ENCODE peak calls at places on chromosomes 5 and 9, in ten cellular contexts. D, L, T, R, V, J, Y, S, F and E are unnamed samples.

GRCh38 chr9:88953401-88954029 is 37.8 kb upstream of the S1PR3 start:
- DNase-seq in D (no peak), L (peak; percentile 11), T (no peak), R (no peak), V (no peak), J (no peak), Y (no peak), S (no peak), F (no peak), E (no peak)

GRCh38 chr5:1921711-1922110 is 39.0 kb upstream of the IRX4 start:
- DNase-seq in D (no peak), L (no peak), T (no peak), R (no peak), V (no peak), J (no peak), Y (no peak), S (no peak), F (no peak), E (no peak)

GRCh38 chr5:175214152-175214551 is 229.8 kb downstream of the DRD1 start:
- DNase-seq in D (no peak), L (no peak), T (no peak), R (no peak), V (no peak), J (no peak), Y (peak; percentile 85), S (no peak), F (peak; percentile 90), E (peak; percentile 54)

GRCh38 chr9:83511051-83511450 is 27.1 kb downstream of the FRMD3 start:
- DNase-seq in D (no peak), L (no peak), T (no peak), R (no peak), V (no peak), J (no peak), Y (no peak), S (no peak), F (no peak), E (no peak)

GRCh38 chr5:132238169-132238744 is 10.6 kb upstream of the P4HA2 start:
- DNase-seq in D (no peak), L (peak; percentile 29), T (no peak), R (peak; percentile 52), V (peak; percentile 80), J (peak; percentile 58), Y (no peak), S (peak; percentile 88), F (peak; percentile 82), E (peak; percentile 90)

GRCh38 chr5:81450940-81451339 is 57.0 kb upstream of the ACOT12 start:
- DNase-seq in D (no peak), L (no peak), T (no peak), R (no peak), V (no peak), J (no peak), Y (no peak), S (no peak), F (no peak), E (no peak)

GRCh38 chr9:88197016-88197415 is 58.7 kb upstream of the SPATA31C2 start:
- DNase-seq in D (no peak), L (no peak), T (no peak), R (no peak), V (no peak), J (no peak), Y (peak; percentile 23), S (no peak), F (no peak), E (no peak)

GRCh38 chr9:134136117-134136996 is 475 bp downstream of the WDR5 start:
- DNase-seq in D (peak; percentile 36), L (no peak), T (no peak), R (peak; percentile 19), V (peak; percentile 10), J (peak; percentile 12), Y (no peak), S (peak; percentile 50), F (no peak), E (no peak)

GRCh38 chr5:39760385-39761198 is 335.8 kb upstream of the DAB2 start:
- DNase-seq in D (no peak), L (peak; percentile 60), T (no peak), R (no peak), V (no peak), J (no peak), Y (peak; percentile 80), S (no peak), F (peak; percentile 68), E (peak; percentile 67)

GRCh38 chr5:142036918-142037317 is 24.1 kb upstream of the GNPDA1 start:
- DNase-seq in D (no peak), L (no peak), T (no peak), R (no peak), V (no peak), J (no peak), Y (no peak), S (no peak), F (no peak), E (no peak)

GRCh38 chr5:113059232-113059805 is 82.7 kb downstream of the DCP2 start:
- DNase-seq in D (no peak), L (no peak), T (no peak), R (no peak), V (no peak), J (no peak), Y (no peak), S (peak; percentile 64), F (no peak), E (no peak)

GRCh38 chr9:89917861-89918260 is 313.0 kb downstream of the GADD45G start:
- DNase-seq in D (no peak), L (no peak), T (no peak), R (no peak), V (no peak), J (no peak), Y (no peak), S (no peak), F (no peak), E (no peak)

GRCh38 chr5:150053231-150053626 is 33.1 kb downstream of the CSF1R start:
- DNase-seq in D (no peak), L (peak; percentile 43), T (no peak), R (no peak), V (no peak), J (no peak), Y (no peak), S (no peak), F (no peak), E (no peak)

GRCh38 chr5:79888643-79889042 is 102.4 kb downstream of the MTX3 start:
- DNase-seq in D (no peak), L (no peak), T (no peak), R (no peak), V (no peak), J (no peak), Y (no peak), S (no peak), F (no peak), E (no peak)

GRCh38 chr9:6938447-6938846 is 180.7 kb downstream of the KDM4C start:
- DNase-seq in D (no peak), L (peak; percentile 23), T (no peak), R (no peak), V (no peak), J (no peak), Y (peak; percentile 91), S (no peak), F (no peak), E (no peak)

GRCh38 chr5:98458004-98458403 is 315.5 kb upstream of the RGMB start:
- DNase-seq in D (no peak), L (peak; percentile 37), T (no peak), R (no peak), V (no peak), J (no peak), Y (peak; percentile 44), S (no peak), F (no peak), E (no peak)

GRCh38 chr5:126373621-126374416 is 49.4 kb upstream of the GRAMD2B start:
- DNase-seq in D (no peak), L (no peak), T (no peak), R (no peak), V (no peak), J (no peak), Y (no peak), S (no peak), F (no peak), E (no peak)